ENCODE peak calls at places on chromosomes 4 and X, in five cellular contexts. One of them, this sample, is unnamed. For H3K36me3, the result is how much of the 10 kb centered on the place peaks cover.

GRCh38 chr4:2356123-2357069 is 62.0 kb downstream of the ZFYVE28 start:
- DNase-seq in brain microvascular endothelial cell: no peak
- DNase-seq in H1: no peak
- DNase-seq in naive thymus-derived CD4-positive, alpha-beta T cell: no peak
- DNase-seq in cardiac muscle cell: no peak
- DNase-seq in this sample: no peak

GRCh38 chrX:110293658-110294453 is 24.0 kb downstream of the AMMECR1 start:
- DNase-seq in brain microvascular endothelial cell: no peak
- DNase-seq in naive thymus-derived CD4-positive, alpha-beta T cell: no peak
- DNase-seq in cardiac muscle cell: no peak
- DNase-seq in H1: no peak
- DNase-seq in this sample: no peak

GRCh38 chr4:184196730-184197355 is 20.8 kb downstream of the ENPP6 start:
- DNase-seq in H1: no peak
- DNase-seq in naive thymus-derived CD4-positive, alpha-beta T cell: no peak
- DNase-seq in cardiac muscle cell: no peak
- DNase-seq in brain microvascular endothelial cell: no peak
- DNase-seq in this sample: no peak

GRCh38 chr4:17447675-17448298 is 64.1 kb downstream of the QDPR start:
- DNase-seq in brain microvascular endothelial cell: peak
- DNase-seq in cardiac muscle cell: peak
- DNase-seq in naive thymus-derived CD4-positive, alpha-beta T cell: peak
- DNase-seq in H1: no peak
- DNase-seq in this sample: peak

GRCh38 chr4:38141808-38142500 is 181.8 kb downstream of the PTTG2 start:
- DNase-seq in H1: no peak
- DNase-seq in brain microvascular endothelial cell: peak
- DNase-seq in cardiac muscle cell: peak
- DNase-seq in naive thymus-derived CD4-positive, alpha-beta T cell: no peak
- DNase-seq in this sample: no peak

GRCh38 chr4:67288964-67289363 is 256.3 kb downstream of the CENPC start:
- DNase-seq in cardiac muscle cell: peak
- DNase-seq in naive thymus-derived CD4-positive, alpha-beta T cell: no peak
- DNase-seq in brain microvascular endothelial cell: peak
- DNase-seq in H1: peak
- DNase-seq in this sample: no peak

GRCh38 chrX:75276666-75277065 is 2.8 kb downstream of the UPRT start:
- DNase-seq in H1: no peak
- DNase-seq in naive thymus-derived CD4-positive, alpha-beta T cell: no peak
- DNase-seq in brain microvascular endothelial cell: no peak
- DNase-seq in cardiac muscle cell: no peak
- DNase-seq in this sample: no peak

GRCh38 chr4:138775485-138775884 is 240.1 kb upstream of the NOCT start:
- DNase-seq in H1: no peak
- DNase-seq in brain microvascular endothelial cell: no peak
- DNase-seq in naive thymus-derived CD4-positive, alpha-beta T cell: no peak
- DNase-seq in cardiac muscle cell: no peak
- DNase-seq in this sample: no peak

GRCh38 chr4:32985256-32985655 is 2265.1 kb downstream of the PCDH7 start:
- DNase-seq in naive thymus-derived CD4-positive, alpha-beta T cell: no peak
- DNase-seq in H1: no peak
- DNase-seq in brain microvascular endothelial cell: peak
- DNase-seq in cardiac muscle cell: peak
- DNase-seq in this sample: no peak

GRCh38 chr4:87227704-87228560 is 7.5 kb upstream of the KLHL8 start:
- DNase-seq in H1: no peak
- DNase-seq in brain microvascular endothelial cell: no peak
- DNase-seq in naive thymus-derived CD4-positive, alpha-beta T cell: no peak
- DNase-seq in cardiac muscle cell: no peak
- DNase-seq in this sample: no peak

GRCh38 chr4:176309772-176310171 is 10.0 kb upstream of the SPCS3 start:
- DNase-seq in naive thymus-derived CD4-positive, alpha-beta T cell: no peak
- DNase-seq in cardiac muscle cell: no peak
- DNase-seq in brain microvascular endothelial cell: peak
- DNase-seq in H1: no peak
- DNase-seq in this sample: no peak

GRCh38 chr4:176307591-176307920 is 12.2 kb upstream of the SPCS3 start:
- DNase-seq in cardiac muscle cell: no peak
- DNase-seq in H1: no peak
- DNase-seq in naive thymus-derived CD4-positive, alpha-beta T cell: no peak
- DNase-seq in brain microvascular endothelial cell: no peak
- DNase-seq in this sample: no peak

GRCh38 chr4:176309046-176309445 is 10.7 kb upstream of the SPCS3 start:
- DNase-seq in brain microvascular endothelial cell: no peak
- DNase-seq in cardiac muscle cell: no peak
- DNase-seq in H1: no peak
- DNase-seq in naive thymus-derived CD4-positive, alpha-beta T cell: no peak
- DNase-seq in this sample: no peak

GRCh38 chr4:176306837-176307590 is 12.8 kb upstream of the SPCS3 start:
- DNase-seq in H1: no peak
- DNase-seq in naive thymus-derived CD4-positive, alpha-beta T cell: no peak
- DNase-seq in brain microvascular endothelial cell: no peak
- DNase-seq in cardiac muscle cell: no peak
- DNase-seq in this sample: no peak

DNA sequence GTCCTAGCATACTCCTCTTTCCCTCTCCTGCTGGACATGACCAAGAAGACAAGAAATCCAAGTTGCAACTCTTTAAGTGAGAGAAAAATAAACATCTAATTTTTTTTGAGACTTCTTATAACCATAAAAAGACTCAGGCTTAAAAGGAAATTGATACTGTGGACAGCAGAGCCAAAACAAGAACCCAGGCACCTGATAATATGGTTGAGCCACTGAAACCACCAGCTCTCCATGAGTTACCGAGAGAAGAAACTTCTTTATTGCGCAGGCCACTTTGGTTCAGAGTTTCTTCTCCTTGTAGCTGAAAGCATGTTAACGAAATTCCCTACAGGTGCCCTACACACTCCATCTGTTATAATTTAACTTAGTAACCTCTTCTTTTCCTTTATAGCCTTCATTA is 11.3 kb upstream of the SPCS3 start:
- DNase-seq in H1: no peak
- DNase-seq in brain microvascular endothelial cell: no peak
- DNase-seq in cardiac muscle cell: no peak
- DNase-seq in naive thymus-derived CD4-positive, alpha-beta T cell: no peak
- DNase-seq in this sample: no peak
- H3K27ac ChIP-seq in H1: no peak
- H3K27ac ChIP-seq in brain microvascular endothelial cell: no peak
- H3K27ac ChIP-seq in cardiac muscle cell: no peak
- H3K27ac ChIP-seq in naive thymus-derived CD4-positive, alpha-beta T cell: no peak
- H3K27ac ChIP-seq in this sample: no peak

GRCh38 chrX:41133551-41133950 is 48.3 kb downstream of the USP9X start:
- DNase-seq in brain microvascular endothelial cell: no peak
- DNase-seq in cardiac muscle cell: no peak
- DNase-seq in H1: no peak
- DNase-seq in naive thymus-derived CD4-positive, alpha-beta T cell: no peak
- DNase-seq in this sample: no peak
- H3K36me3 ChIP-seq in brain microvascular endothelial cell: under half
- H3K36me3 ChIP-seq in cardiac muscle cell: under half
- H3K36me3 ChIP-seq in H1: under half
- H3K36me3 ChIP-seq in naive thymus-derived CD4-positive, alpha-beta T cell: under half
- H3K36me3 ChIP-seq in this sample: under half

GRCh38 chr4:27049101-27049829 is 188.6 kb downstream of the STIM2 start:
- DNase-seq in cardiac muscle cell: no peak
- DNase-seq in naive thymus-derived CD4-positive, alpha-beta T cell: no peak
- DNase-seq in brain microvascular endothelial cell: no peak
- DNase-seq in H1: no peak
- DNase-seq in this sample: no peak
- H3K4me3 ChIP-seq in cardiac muscle cell: no peak
- H3K4me3 ChIP-seq in naive thymus-derived CD4-positive, alpha-beta T cell: no peak
- H3K4me3 ChIP-seq in brain microvascular endothelial cell: no peak
- H3K4me3 ChIP-seq in H1: no peak
- H3K4me3 ChIP-seq in this sample: no peak

GRCh38 chr4:120399846-120400245 is 333.2 kb upstream of the MAD2L1 start:
- DNase-seq in H1: no peak
- DNase-seq in brain microvascular endothelial cell: no peak
- DNase-seq in cardiac muscle cell: no peak
- DNase-seq in naive thymus-derived CD4-positive, alpha-beta T cell: no peak
- DNase-seq in this sample: no peak
- H3K27ac ChIP-seq in H1: no peak
- H3K27ac ChIP-seq in brain microvascular endothelial cell: no peak
- H3K27ac ChIP-seq in cardiac muscle cell: no peak
- H3K27ac ChIP-seq in naive thymus-derived CD4-positive, alpha-beta T cell: no peak
- H3K27ac ChIP-seq in this sample: no peak

GRCh38 chr4:185335579-185335978 is 60.1 kb downstream of the LRP2BP start:
- DNase-seq in brain microvascular endothelial cell: no peak
- DNase-seq in naive thymus-derived CD4-positive, alpha-beta T cell: no peak
- DNase-seq in cardiac muscle cell: no peak
- DNase-seq in H1: no peak
- DNase-seq in this sample: no peak
- H3K36me3 ChIP-seq in brain microvascular endothelial cell: under half
- H3K36me3 ChIP-seq in naive thymus-derived CD4-positive, alpha-beta T cell: under half
- H3K36me3 ChIP-seq in cardiac muscle cell: under half
- H3K36me3 ChIP-seq in H1: under half
- H3K36me3 ChIP-seq in this sample: under half

DNA sequence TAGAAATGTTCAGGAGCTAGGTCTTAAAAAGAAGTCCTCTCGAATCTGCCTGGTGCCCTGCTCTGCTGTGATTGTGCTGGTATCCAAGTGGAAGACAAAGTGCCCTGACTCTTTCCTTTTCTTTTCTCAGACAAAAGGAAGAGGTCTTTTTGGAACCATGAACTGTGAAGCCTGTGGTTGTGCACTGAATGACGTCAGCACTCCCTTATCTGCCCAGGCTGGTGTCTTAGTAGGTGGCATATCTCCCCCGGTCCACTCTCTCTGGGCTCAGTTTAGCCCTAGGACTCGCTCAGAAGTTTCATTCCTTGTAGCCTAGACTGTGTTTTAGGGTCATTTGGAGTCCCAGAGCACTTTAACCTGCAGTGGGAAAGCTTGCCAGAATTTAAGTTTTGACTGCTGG is 400.3 kb upstream of the CT83 start:
- DNase-seq in cardiac muscle cell: no peak
- DNase-seq in brain microvascular endothelial cell: no peak
- DNase-seq in naive thymus-derived CD4-positive, alpha-beta T cell: no peak
- DNase-seq in H1: no peak
- DNase-seq in this sample: no peak
- H3K4me3 ChIP-seq in cardiac muscle cell: no peak
- H3K4me3 ChIP-seq in brain microvascular endothelial cell: no peak
- H3K4me3 ChIP-seq in naive thymus-derived CD4-positive, alpha-beta T cell: no peak
- H3K4me3 ChIP-seq in H1: no peak
- H3K4me3 ChIP-seq in this sample: no peak

GRCh38 chr4:99949999-99950912 is at the start of gene H2AZ1:
- DNase-seq in brain microvascular endothelial cell: peak
- DNase-seq in cardiac muscle cell: peak
- DNase-seq in naive thymus-derived CD4-positive, alpha-beta T cell: peak
- DNase-seq in H1: peak
- DNase-seq in this sample: peak
- H3K27ac ChIP-seq in brain microvascular endothelial cell: peak
- H3K27ac ChIP-seq in cardiac muscle cell: peak
- H3K27ac ChIP-seq in naive thymus-derived CD4-positive, alpha-beta T cell: peak
- H3K27ac ChIP-seq in H1: peak
- H3K27ac ChIP-seq in this sample: peak

GRCh38 chr4:8598391-8599090 is 6.0 kb downstream of the CPZ start:
- DNase-seq in cardiac muscle cell: no peak
- DNase-seq in naive thymus-derived CD4-positive, alpha-beta T cell: no peak
- DNase-seq in H1: no peak
- DNase-seq in brain microvascular endothelial cell: no peak
- DNase-seq in this sample: no peak
- H3K36me3 ChIP-seq in cardiac muscle cell: under half
- H3K36me3 ChIP-seq in naive thymus-derived CD4-positive, alpha-beta T cell: under half
- H3K36me3 ChIP-seq in H1: under half
- H3K36me3 ChIP-seq in brain microvascular endothelial cell: under half
- H3K36me3 ChIP-seq in this sample: under half

GRCh38 chrX:72169008-72169728 is 12.4 kb upstream of the PIN4 start:
- DNase-seq in H1: no peak
- DNase-seq in naive thymus-derived CD4-positive, alpha-beta T cell: peak
- DNase-seq in brain microvascular endothelial cell: no peak
- DNase-seq in cardiac muscle cell: peak
- DNase-seq in this sample: no peak
- H3K4me3 ChIP-seq in H1: no peak
- H3K4me3 ChIP-seq in naive thymus-derived CD4-positive, alpha-beta T cell: peak
- H3K4me3 ChIP-seq in brain microvascular endothelial cell: no peak
- H3K4me3 ChIP-seq in cardiac muscle cell: no peak
- H3K4me3 ChIP-seq in this sample: no peak

This sample was measured in right lobe of liver.